ENCODE peak calls at places on chromosomes 3 and 15, in four cellular contexts. One of them, this sample, is unnamed.

GRCh38 chr15:63933522-63933921 is 99.8 kb upstream of the HERC1 start:
- DNase-seq in WTC11: no peak
- DNase-seq in K562: no peak
- DNase-seq in HepG2: no peak
- DNase-seq in this sample: no peak

GRCh38 chr15:34318277-34319079 is 19.1 kb downstream of the SLC12A6 start:
- DNase-seq in WTC11: peak
- DNase-seq in HepG2: peak
- DNase-seq in K562: peak
- DNase-seq in this sample: no peak

GRCh38 chr3:154151969-154152368 is 30.8 kb downstream of the ARHGEF26 start:
- DNase-seq in K562: no peak
- DNase-seq in WTC11: no peak
- DNase-seq in HepG2: no peak
- DNase-seq in this sample: no peak

GRCh38 chr15:28114721-28115622 is 15.9 kb upstream of the OCA2 start:
- DNase-seq in K562: no peak
- DNase-seq in HepG2: no peak
- DNase-seq in WTC11: no peak
- DNase-seq in this sample: no peak

GRCh38 chr3:115623414-115623868 is at the start of gene GAP43:
- DNase-seq in HepG2: peak
- DNase-seq in WTC11: peak
- DNase-seq in K562: no peak
- DNase-seq in this sample: no peak

GRCh38 chr15:81087121-81087520 is 46.9 kb upstream of the CFAP161 start:
- DNase-seq in K562: no peak
- DNase-seq in WTC11: no peak
- DNase-seq in HepG2: no peak
- DNase-seq in this sample: no peak

GRCh38 chr3:112628038-112628437 is 12.9 kb downstream of the CCDC80 start:
- DNase-seq in K562: no peak
- DNase-seq in HepG2: no peak
- DNase-seq in WTC11: no peak
- DNase-seq in this sample: no peak

GRCh38 chr3:14628406-14628805 is 23.2 kb upstream of the CCDC174 start:
- DNase-seq in WTC11: no peak
- DNase-seq in HepG2: no peak
- DNase-seq in K562: no peak
- DNase-seq in this sample: no peak

GRCh38 chr3:123086110-123086642 is 19.4 kb downstream of the PDIA5 start:
- DNase-seq in WTC11: no peak
- DNase-seq in K562: no peak
- DNase-seq in HepG2: no peak
- DNase-seq in this sample: no peak

GRCh38 chr3:18635215-18635614 is 210.1 kb upstream of the SATB1 start:
- DNase-seq in K562: no peak
- DNase-seq in HepG2: no peak
- DNase-seq in WTC11: no peak
- DNase-seq in this sample: no peak

GRCh38 chr15:82709081-82709420 is 624 bp downstream of the AP3B2 start:
- DNase-seq in WTC11: peak
- DNase-seq in K562: peak
- DNase-seq in HepG2: no peak
- DNase-seq in this sample: no peak

GRCh38 chr15:45448066-45448510 is 69.7 kb upstream of the GATM start:
- DNase-seq in WTC11: no peak
- DNase-seq in K562: no peak
- DNase-seq in HepG2: no peak
- DNase-seq in this sample: no peak

GRCh38 chr3:128166971-128167453 is 13.7 kb downstream of the EEFSEC start:
- DNase-seq in WTC11: no peak
- DNase-seq in HepG2: peak
- DNase-seq in K562: no peak
- DNase-seq in this sample: no peak

GRCh38 chr3:101940521-101940992 is 91.2 kb downstream of the NFKBIZ start:
- DNase-seq in HepG2: no peak
- DNase-seq in K562: peak
- DNase-seq in WTC11: no peak
- DNase-seq in this sample: no peak

GRCh38 chr3:127903596-127903995 is 11.4 kb upstream of the KBTBD12 start:
- DNase-seq in HepG2: no peak
- DNase-seq in WTC11: no peak
- DNase-seq in K562: peak
- DNase-seq in this sample: no peak

GRCh38 chr15:40438712-40439111 is 2.0 kb upstream of the BAHD1 start:
- DNase-seq in HepG2: no peak
- DNase-seq in K562: no peak
- DNase-seq in WTC11: no peak
- DNase-seq in this sample: no peak

GRCh38 chr15:40437754-40438687 is 2.7 kb upstream of the BAHD1 start:
- DNase-seq in WTC11: peak
- DNase-seq in K562: no peak
- DNase-seq in HepG2: no peak
- DNase-seq in this sample: no peak

GRCh38 chr15:40440300-40441011 is at the start of gene BAHD1:
- DNase-seq in HepG2: peak
- DNase-seq in WTC11: peak
- DNase-seq in K562: peak
- DNase-seq in this sample: peak

GRCh38 chr15:40441012-40441735 is 421 bp downstream of the BAHD1 start:
- DNase-seq in K562: peak
- DNase-seq in WTC11: peak
- DNase-seq in HepG2: no peak
- DNase-seq in this sample: no peak

DNA sequence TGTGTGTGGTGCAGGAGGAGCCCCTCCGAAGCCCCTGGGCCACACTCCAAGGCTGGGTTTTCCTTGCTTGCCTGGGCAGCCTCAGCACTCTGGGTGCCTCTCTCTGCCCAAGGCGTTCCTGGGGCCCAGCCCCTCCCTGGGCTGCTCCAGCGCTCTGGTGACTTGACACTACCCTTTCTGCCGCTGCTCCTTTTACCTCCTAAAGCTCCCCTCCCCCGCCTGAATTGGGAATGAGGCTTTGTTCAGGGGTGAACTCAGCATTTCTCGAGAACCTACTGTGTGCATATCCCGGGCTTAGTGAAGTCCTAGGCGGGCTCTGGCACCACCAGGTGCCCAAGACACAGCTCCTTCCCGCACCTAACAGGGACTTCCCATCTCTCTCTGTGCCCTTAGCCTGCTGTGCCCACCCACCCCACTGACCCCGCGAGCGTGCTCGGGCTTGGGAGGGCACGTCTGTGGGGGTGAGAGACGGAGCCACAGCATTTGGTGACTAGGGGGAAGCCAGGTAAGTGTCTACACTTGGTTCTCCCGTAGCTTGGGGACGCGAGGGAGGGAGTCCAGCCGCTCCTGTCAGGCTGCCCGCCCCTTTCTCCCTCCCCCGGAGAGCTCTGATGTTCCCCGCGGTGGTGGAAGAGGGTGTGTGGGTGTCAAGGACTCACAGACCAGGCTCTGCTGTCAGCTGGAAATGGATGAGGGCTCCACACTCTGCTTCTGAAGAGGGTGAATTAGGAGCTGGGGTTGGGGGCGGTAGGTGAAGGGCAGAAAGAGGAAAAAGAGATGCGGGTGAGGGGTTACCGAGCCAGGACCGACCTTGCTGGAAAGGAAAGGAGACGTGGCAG is 1.1 kb upstream of the BAHD1 start:
- DNase-seq in K562: peak
- DNase-seq in HepG2: peak
- DNase-seq in WTC11: peak
- DNase-seq in this sample: no peak
- TF ChIP-seq TCF7 in K562: no peak
- TF ChIP-seq TCF7 in HepG2: no peak
- TF ChIP-seq TCF7 in WTC11: no peak
- TF ChIP-seq TCF7 in this sample: no peak

GRCh38 chr3:104596054-104596453 is 770.7 kb upstream of the ALCAM start:
- DNase-seq in WTC11: no peak
- DNase-seq in HepG2: no peak
- DNase-seq in K562: no peak
- DNase-seq in this sample: no peak
- TF ChIP-seq TCF7 in WTC11: no peak
- TF ChIP-seq TCF7 in HepG2: no peak
- TF ChIP-seq TCF7 in K562: no peak
- TF ChIP-seq TCF7 in this sample: no peak

GRCh38 chr3:138132239-138132638 is at the start of gene A4GNT:
- DNase-seq in HepG2: no peak
- DNase-seq in WTC11: no peak
- DNase-seq in K562: no peak
- DNase-seq in this sample: no peak
- TF ChIP-seq TCF7 in HepG2: no peak
- TF ChIP-seq TCF7 in WTC11: no peak
- TF ChIP-seq TCF7 in K562: no peak
- TF ChIP-seq TCF7 in this sample: no peak

GRCh38 chr3:71202848-71203390 is 380.6 kb downstream of the FOXP1 start:
- DNase-seq in K562: no peak
- DNase-seq in WTC11: no peak
- DNase-seq in HepG2: no peak
- DNase-seq in this sample: no peak

GRCh38 chr3:71194785-71195184 is 388.7 kb downstream of the FOXP1 start:
- DNase-seq in K562: no peak
- DNase-seq in WTC11: peak
- DNase-seq in HepG2: no peak
- DNase-seq in this sample: no peak

GRCh38 chr3:71195492-71195891 is 388.0 kb downstream of the FOXP1 start:
- DNase-seq in HepG2: peak
- DNase-seq in K562: no peak
- DNase-seq in WTC11: no peak
- DNase-seq in this sample: no peak

GRCh38 chr3:71201939-71202338 is 381.6 kb downstream of the FOXP1 start:
- DNase-seq in WTC11: no peak
- DNase-seq in K562: no peak
- DNase-seq in HepG2: no peak
- DNase-seq in this sample: no peak

GRCh38 chr3:71197841-71198565 is 385.5 kb downstream of the FOXP1 start:
- DNase-seq in HepG2: no peak
- DNase-seq in WTC11: no peak
- DNase-seq in K562: no peak
- DNase-seq in this sample: no peak
- TF ChIP-seq TCF7 in HepG2: no peak
- TF ChIP-seq TCF7 in WTC11: no peak
- TF ChIP-seq TCF7 in K562: no peak
- TF ChIP-seq TCF7 in this sample: no peak

GRCh38 chr3:24290596-24290995 is 204.1 kb downstream of the THRB start:
- DNase-seq in WTC11: no peak
- DNase-seq in K562: no peak
- DNase-seq in HepG2: no peak
- DNase-seq in this sample: no peak
- TF ChIP-seq TCF7 in WTC11: no peak
- TF ChIP-seq TCF7 in K562: no peak
- TF ChIP-seq TCF7 in HepG2: no peak
- TF ChIP-seq TCF7 in this sample: no peak

This sample was measured in GM12878.